ENCODE peak calls at places on chromosomes 13 and 19, in four cellular contexts. E is H9, D is astrocyte, Z is endothelial cell of umbilical vein. Y is an unnamed sample.

GRCh38 chr13:102648046-102648445 is 46.8 kb downstream of the METTL21C start:
- DNase-seq in E (no peak), D (no peak), Z (peak; percentile 34), Y (no peak)

GRCh38 chr13:28327761-28328607 is 166.9 kb downstream of the FLT1 start:
- DNase-seq in E (no peak), D (no peak), Z (no peak), Y (no peak)

GRCh38 chr13:113142876-113143275 is 15.6 kb upstream of the PROZ start:
- DNase-seq in E (peak; percentile 17), D (no peak), Z (no peak), Y (no peak)

GRCh38 chr19:33297401-33298145 is 4.8 kb downstream of the CEBPA start:
- DNase-seq in E (no peak), D (no peak), Z (no peak), Y (no peak)

GRCh38 chr19:1863308-1863637 is at the start of gene KLF16:
- DNase-seq in E (no peak), D (no peak), Z (no peak), Y (no peak)

GRCh38 chr13:33662392-33662791 is 155.6 kb upstream of the RFC3 start:
- DNase-seq in E (no peak), D (no peak), Z (no peak), Y (no peak)

GRCh38 chr19:10852098-10852800 is 4.0 kb downstream of the C19orf38 start:
- DNase-seq in E (no peak), D (peak; percentile 47), Z (no peak), Y (peak; percentile 37)

GRCh38 chr19:40175820-40176219 is 15.4 kb upstream of the MAP3K10 start:
- DNase-seq in E (no peak), D (no peak), Z (no peak), Y (no peak)

GRCh38 chr19:55103190-55103589 is 14.2 kb downstream of the PPP1R12C start:
- DNase-seq in E (no peak), D (no peak), Z (no peak), Y (no peak)

GRCh38 chr13:43786766-43787517 is at the start of gene ENOX1:
- DNase-seq in E (peak; percentile 65), D (peak; percentile 51), Z (peak; percentile 45), Y (no peak)

GRCh38 chr13:51764184-51765141 is 39.5 kb downstream of the DHRS12 start:
- DNase-seq in E (no peak), D (peak; percentile 75), Z (peak; percentile 78), Y (no peak)

GRCh38 chr13:78759704-78760103 is 100.7 kb upstream of the OBI1 start:
- DNase-seq in E (no peak), D (no peak), Z (no peak), Y (no peak)

GRCh38 chr13:29598321-29598720 is 2.8 kb upstream of the SLC7A1 start:
- DNase-seq in E (no peak), D (no peak), Z (no peak), Y (no peak)

GRCh38 chr13:43877788-43878187 is 1.8 kb downstream of the CCDC122 start:
- DNase-seq in E (no peak), D (no peak), Z (no peak), Y (no peak)

GRCh38 chr13:42532561-42533335 is 41.2 kb upstream of the TNFSF11 start:
- DNase-seq in E (no peak), D (no peak), Z (no peak), Y (no peak)

GRCh38 chr13:29510698-29511438 is 84.6 kb downstream of the SLC7A1 start:
- DNase-seq in E (no peak), D (peak; percentile 42), Z (no peak), Y (no peak)

GRCh38 chr13:33139186-33139585 is 123.0 kb downstream of the KL start:
- DNase-seq in E (no peak), D (no peak), Z (no peak), Y (no peak)

GRCh38 chr19:35168261-35168660 is 13.7 kb downstream of the FXYD5 start:
- DNase-seq in E (peak; percentile 19), D (no peak), Z (no peak), Y (peak; percentile 70)

GRCh38 chr13:27535546-27535945 is 84.8 kb downstream of the LNX2 start:
- DNase-seq in E (no peak), D (no peak), Z (no peak), Y (no peak)

GRCh38 chr19:28710278-28710677 is 502.7 kb downstream of the UQCRFS1 start:
- DNase-seq in E (no peak), D (peak; percentile 51), Z (peak; percentile 54), Y (no peak)

DNA sequence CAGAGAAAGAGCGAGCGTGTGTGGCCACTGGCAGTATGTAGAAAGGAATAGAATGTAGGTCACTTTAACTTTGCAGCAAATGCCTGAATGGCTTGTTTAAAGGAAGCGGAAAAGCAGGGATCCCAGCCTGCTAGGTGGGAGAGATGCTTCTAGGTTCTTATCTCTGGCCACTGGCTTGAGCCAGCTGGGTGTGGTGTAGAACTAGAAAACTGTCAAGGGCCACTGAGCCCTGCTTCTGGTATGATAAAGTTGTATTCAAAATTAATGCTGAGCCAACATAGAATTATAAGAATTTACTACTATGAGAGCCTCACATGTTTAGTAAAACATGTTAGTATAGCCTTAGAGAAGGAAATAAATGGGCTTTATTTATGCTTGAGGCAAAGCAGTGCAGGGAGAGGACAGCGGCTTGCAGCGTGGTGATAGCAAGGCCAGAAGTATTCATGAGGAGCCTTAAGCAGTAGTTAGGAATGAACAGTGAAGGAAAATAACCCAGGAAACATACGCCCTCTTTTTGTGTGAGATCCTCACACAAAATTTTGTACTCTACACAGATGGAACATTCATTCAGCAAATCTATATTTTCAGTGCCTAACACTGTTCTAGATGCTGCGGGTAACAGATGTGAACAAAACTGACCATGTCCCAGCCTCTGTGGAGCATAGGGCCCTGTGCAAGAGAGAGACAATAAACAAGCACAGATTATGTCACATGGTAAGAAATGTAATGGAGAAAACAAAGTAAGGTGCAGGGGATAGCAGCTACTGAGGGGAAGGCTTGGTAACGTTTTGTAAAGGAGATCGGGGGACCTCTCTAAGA is 863.2 kb downstream of the DIAPH3 start:
- DNase-seq in E (no peak), D (no peak), Z (no peak), Y (no peak)
- H3K27ac ChIP-seq in E (no peak overlapping the region), D (no peak overlapping the region), Z (no peak overlapping the region), Y (no peak overlapping the region)

GRCh38 chr13:49022472-49023144 is 46.9 kb downstream of the FNDC3A start:
- DNase-seq in E (no peak), D (peak; percentile 47), Z (no peak), Y (no peak)

GRCh38 chr13:49020940-49021548 is 45.3 kb downstream of the FNDC3A start:
- DNase-seq in E (peak; percentile 32), D (peak; percentile 33), Z (no peak), Y (no peak)

GRCh38 chr13:49023441-49023840 is 47.7 kb downstream of the FNDC3A start:
- DNase-seq in E (no peak), D (peak; percentile 81), Z (peak; percentile 28), Y (no peak)

GRCh38 chr13:49020328-49020727 is 44.6 kb downstream of the FNDC3A start:
- DNase-seq in E (no peak), D (no peak), Z (no peak), Y (no peak)

DNA sequence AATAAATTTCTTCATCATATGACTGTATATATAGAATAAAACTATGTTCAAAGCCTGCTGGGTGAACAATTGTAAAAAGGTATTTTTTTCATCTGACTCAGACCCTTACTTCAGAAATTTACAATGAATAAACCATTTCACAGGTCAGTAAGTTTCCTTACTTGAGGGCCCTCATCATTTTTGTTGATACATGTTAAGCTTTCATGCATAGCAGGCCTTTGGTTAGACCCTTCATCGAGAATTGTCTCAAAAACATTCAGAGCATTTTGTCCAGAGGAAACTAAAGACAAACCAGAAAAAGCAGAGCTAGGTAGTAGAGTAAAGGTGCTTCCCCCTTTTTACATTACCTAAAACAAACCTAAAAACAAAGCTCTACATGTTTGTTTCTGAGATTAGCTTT is 46.2 kb downstream of the FNDC3A start:
- DNase-seq in E (no peak), D (peak; percentile 22), Z (no peak), Y (no peak)
- H3K79me2 ChIP-seq in E (no peaks in the 10 kb centered on the region), D (peaks cover 19% of the 10 kb centered on the region), Z (no peaks in the 10 kb centered on the region), Y (no peaks in the 10 kb centered on the region)

GRCh38 chr19:45512881-45513483 is 5.7 kb downstream of the VASP start:
- DNase-seq in E (no peak), D (no peak), Z (no peak), Y (no peak)
- TF ChIP-seq CTCF in E (no peak), D (no peak), Z (no peak), Y (no peak)

GRCh38 chr19:37695144-37695899 is 24.2 kb downstream of the ZNF607 start:
- DNase-seq in E (peak; percentile 49), D (no peak), Z (no peak), Y (no peak)

GRCh38 chr19:37692956-37693660 is 26.5 kb downstream of the ZNF607 start:
- DNase-seq in E (no peak), D (no peak), Z (no peak), Y (no peak)

GRCh38 chr19:37691881-37692504 is 27.6 kb downstream of the ZNF607 start:
- DNase-seq in E (peak; percentile 88), D (peak; percentile 81), Z (peak; percentile 90), Y (no peak)
- H3K27ac ChIP-seq in E (no peak overlapping the region), D (peak overlapping the region; percentile 43), Z (no peak overlapping the region), Y (no peak overlapping the region)

GRCh38 chr13:94712812-94713555 is 639 bp upstream of the SOX21 start:
- DNase-seq in E (peak; percentile 64), D (peak; percentile 60), Z (peak; percentile 74), Y (no peak)

GRCh38 chr13:94713556-94714182 is 1.3 kb upstream of the SOX21 start:
- DNase-seq in E (peak; percentile 61), D (no peak), Z (no peak), Y (no peak)

GRCh38 chr13:94710881-94711560 is 1.3 kb downstream of the SOX21 start:
- DNase-seq in E (peak; percentile 64), D (no peak), Z (no peak), Y (no peak)

GRCh38 chr13:94711561-94712286 is 621 bp downstream of the SOX21 start:
- DNase-seq in E (peak; percentile 54), D (peak; percentile 29), Z (peak; percentile 45), Y (no peak)

GRCh38 chr13:94712287-94712811 is at the start of gene SOX21:
- DNase-seq in E (peak; percentile 49), D (no peak), Z (peak; percentile 23), Y (no peak)
- H3K79me2 ChIP-seq in E (no peaks in the 10 kb centered on the region), D (no peaks in the 10 kb centered on the region), Z (no peaks in the 10 kb centered on the region), Y (no peaks in the 10 kb centered on the region)

GRCh38 chr13:63455938-63456337 is 2040.3 kb upstream of the PCDH20 start:
- DNase-seq in E (no peak), D (no peak), Z (no peak), Y (no peak)
- TF ChIP-seq CTCF in E (peak; percentile 66), D (peak; percentile 21), Z (no peak), Y (peak; percentile 42)

DNA sequence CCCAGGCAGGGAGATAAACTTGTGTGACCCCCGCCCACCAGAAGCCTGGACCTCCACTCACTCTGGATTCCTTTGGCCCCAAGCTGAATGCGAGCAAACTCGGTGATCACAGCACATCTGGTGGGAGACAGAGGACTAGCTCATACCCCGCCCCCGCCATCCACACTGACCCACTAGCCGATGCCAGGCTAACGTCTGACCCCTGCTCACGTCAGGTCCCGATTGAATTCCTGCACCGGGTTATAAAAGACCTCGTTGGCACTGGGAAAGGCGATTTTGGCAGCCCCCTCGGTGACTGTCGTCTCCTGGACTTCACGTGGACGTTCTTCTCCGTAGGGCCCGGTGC is 631 bp downstream of the TRMT1 start:
- DNase-seq in E (peak; percentile 24), D (no peak), Z (no peak), Y (no peak)
- H3K27ac ChIP-seq in E (no peak overlapping the region), D (peak overlapping the region; percentile 77), Z (peak overlapping the region; percentile 60), Y (peak overlapping the region; percentile 77)

Y was measured in PC-9.